ENCODE peak calls at places on chromosome 13, in six cellular contexts. A, B, I, W, O and H are unnamed samples.

GRCh38 chr13:35500071-35500595 is 23.6 kb upstream of the MAB21L1 start:
- DNase-seq in A (no peak), B (no peak), I (no peak), W (no peak), O (no peak), H (no peak)

GRCh38 chr13:33934936-33935510 is 117.1 kb downstream of the RFC3 start:
- DNase-seq in A (no peak), B (no peak), I (no peak), W (no peak), O (no peak), H (no peak)

GRCh38 chr13:113945857-113946408 is 27.9 kb downstream of the C13orf46 start:
- DNase-seq in A (no peak), B (no peak), I (no peak), W (no peak), O (no peak), H (no peak)

GRCh38 chr13:89750371-89750770 is 1597.1 kb upstream of the MIR17HG start:
- DNase-seq in A (no peak), B (no peak), I (peak), W (no peak), O (no peak), H (no peak)

GRCh38 chr13:24038846-24039330 is 121.6 kb upstream of the SPATA13 start:
- DNase-seq in A (no peak), B (peak), I (no peak), W (no peak), O (peak), H (peak)

GRCh38 chr13:45142440-45143345 is 22.4 kb downstream of the GTF2F2 start:
- DNase-seq in A (no peak), B (no peak), I (peak), W (no peak), O (no peak), H (no peak)

GRCh38 chr13:27791146-27791900 is 960 bp upstream of the GSX1 start:
- DNase-seq in A (no peak), B (no peak), I (no peak), W (no peak), O (no peak), H (no peak)

GRCh38 chr13:96984061-96984508 is 10.2 kb downstream of the OXGR1 start:
- DNase-seq in A (no peak), B (peak), I (no peak), W (no peak), O (no peak), H (peak)

GRCh38 chr13:90800082-90800746 is 547.3 kb upstream of the MIR17HG start:
- DNase-seq in A (peak), B (peak), I (peak), W (no peak), O (no peak), H (no peak)

GRCh38 chr13:91406619-91407018 is 8.2 kb downstream of the GPC5 start:
- DNase-seq in A (no peak), B (no peak), I (peak), W (no peak), O (peak), H (peak)

GRCh38 chr13:114110091-114110829 is 22.2 kb downstream of the RASA3 start:
- DNase-seq in A (peak), B (no peak), I (no peak), W (peak), O (peak), H (no peak)

GRCh38 chr13:74025369-74025768 is 108.8 kb downstream of the KLF12 start:
- DNase-seq in A (no peak), B (no peak), I (no peak), W (no peak), O (no peak), H (no peak)

GRCh38 chr13:54733639-54734038 is 1705.0 kb downstream of the OLFM4 start:
- DNase-seq in A (no peak), B (no peak), I (no peak), W (no peak), O (no peak), H (no peak)

GRCh38 chr13:93956416-93956815 is 523.1 kb downstream of the DCT start:
- DNase-seq in A (no peak), B (no peak), I (peak), W (no peak), O (peak), H (no peak)

GRCh38 chr13:22173605-22174004 is 502.7 kb downstream of the FGF9 start:
- DNase-seq in A (no peak), B (no peak), I (peak), W (no peak), O (peak), H (no peak)

GRCh38 chr13:50914848-50915247 is 5.3 kb downstream of the RNASEH2B start:
- DNase-seq in A (no peak), B (no peak), I (no peak), W (no peak), O (peak), H (no peak)

GRCh38 chr13:97435297-97435682 is 1.3 kb downstream of the RAP2A start:
- DNase-seq in A (no peak), B (no peak), I (no peak), W (no peak), O (no peak), H (no peak)

GRCh38 chr13:113371061-113371460 is 7.1 kb upstream of the GRTP1 start:
- DNase-seq in A (no peak), B (no peak), I (no peak), W (no peak), O (no peak), H (no peak)

GRCh38 chr13:73072501-73072900 is 13.7 kb downstream of the KLF5 start:
- DNase-seq in A (no peak), B (no peak), I (no peak), W (no peak), O (no peak), H (no peak)

GRCh38 chr13:76836311-76836710 is 49.9 kb downstream of the KCTD12 start:
- DNase-seq in A (no peak), B (no peak), I (peak), W (no peak), O (peak), H (no peak)

GRCh38 chr13:73059460-73060250 is 850 bp downstream of the KLF5 start:
- DNase-seq in A (peak), B (peak), I (no peak), W (peak), O (peak), H (no peak)

GRCh38 chr13:111964411-111965035 is 102.4 kb upstream of the SOX1 start:
- DNase-seq in A (no peak), B (no peak), I (no peak), W (no peak), O (no peak), H (no peak)

GRCh38 chr13:44810067-44810840 is 179.0 kb downstream of the NUFIP1 start:
- DNase-seq in A (no peak), B (peak), I (no peak), W (no peak), O (no peak), H (peak)

GRCh38 chr13:52788011-52788410 is 48.4 kb upstream of the CNMD start:
- DNase-seq in A (no peak), B (no peak), I (no peak), W (no peak), O (no peak), H (no peak)

GRCh38 chr13:92989301-92989700 is 237.3 kb upstream of the GPC6 start:
- DNase-seq in A (no peak), B (no peak), I (no peak), W (no peak), O (no peak), H (no peak)

GRCh38 chr13:43405457-43405856 is 381.3 kb downstream of the ENOX1 start:
- DNase-seq in A (no peak), B (no peak), I (peak), W (no peak), O (peak), H (no peak)

GRCh38 chr13:49021953-49022352 is 46.2 kb downstream of the FNDC3A start:
- DNase-seq in A (no peak), B (no peak), I (no peak), W (no peak), O (no peak), H (no peak)

GRCh38 chr13:108508263-108508662 is 121.1 kb upstream of the MYO16 start:
- DNase-seq in A (no peak), B (no peak), I (peak), W (no peak), O (no peak), H (peak)
- TF ChIP-seq CTCF in A (peak), B (peak), I (peak), W (no peak), O (peak), H (peak)

GRCh38 chr13:20840590-20840989 is 62.0 kb downstream of the XPO4 start:
- DNase-seq in A (no peak), B (no peak), I (no peak), W (no peak), O (no peak), H (no peak)
- TF ChIP-seq CTCF in A (no peak), B (no peak), I (no peak), W (no peak), O (no peak), H (no peak)

DNA sequence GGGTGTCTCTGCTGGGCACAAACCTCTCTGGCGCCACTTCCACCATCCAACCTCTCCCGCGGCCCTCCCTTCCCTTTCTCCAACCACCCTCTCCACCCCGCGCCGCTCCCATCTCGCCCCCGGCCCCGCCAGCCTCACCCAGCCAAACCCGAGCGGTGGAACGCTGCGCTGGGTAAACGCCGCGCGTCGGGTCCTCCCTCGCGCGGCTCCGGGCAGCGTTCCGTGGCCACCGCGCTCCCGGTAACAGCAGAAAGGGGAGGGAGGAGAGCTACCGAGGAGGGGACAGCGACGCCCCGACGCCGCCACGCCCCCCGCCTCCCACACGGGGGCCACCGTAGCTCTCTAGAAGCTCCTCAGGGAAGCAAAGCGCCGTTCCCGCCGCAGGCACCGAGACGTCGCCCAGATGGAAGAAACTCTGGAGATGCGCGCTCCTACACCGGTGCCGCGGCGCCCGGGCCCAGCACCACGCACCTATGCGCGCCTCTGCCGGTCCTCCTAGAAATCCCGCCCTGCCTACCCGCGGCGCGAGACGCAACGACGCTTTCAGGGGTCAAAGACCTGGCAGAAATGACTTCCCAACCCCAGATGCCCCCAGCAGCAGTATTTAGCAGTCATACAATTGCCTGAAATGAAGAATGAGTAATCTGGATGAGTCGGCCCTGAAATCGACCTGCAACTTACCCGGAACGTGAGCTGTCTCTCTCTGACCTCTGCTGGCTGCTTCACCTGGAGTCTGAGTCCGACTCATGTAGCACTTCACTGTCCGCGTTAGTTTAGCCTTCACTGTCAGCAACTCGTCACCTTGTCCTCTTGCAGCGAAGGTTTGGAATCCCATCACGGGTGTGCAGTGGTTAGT is at the start of gene RUBCNL:
- DNase-seq in A (peak), B (peak), I (peak), W (no peak), O (peak), H (peak)
- TF ChIP-seq CTCF in A (no peak), B (no peak), I (no peak), W (no peak), O (no peak), H (no peak)

DNA sequence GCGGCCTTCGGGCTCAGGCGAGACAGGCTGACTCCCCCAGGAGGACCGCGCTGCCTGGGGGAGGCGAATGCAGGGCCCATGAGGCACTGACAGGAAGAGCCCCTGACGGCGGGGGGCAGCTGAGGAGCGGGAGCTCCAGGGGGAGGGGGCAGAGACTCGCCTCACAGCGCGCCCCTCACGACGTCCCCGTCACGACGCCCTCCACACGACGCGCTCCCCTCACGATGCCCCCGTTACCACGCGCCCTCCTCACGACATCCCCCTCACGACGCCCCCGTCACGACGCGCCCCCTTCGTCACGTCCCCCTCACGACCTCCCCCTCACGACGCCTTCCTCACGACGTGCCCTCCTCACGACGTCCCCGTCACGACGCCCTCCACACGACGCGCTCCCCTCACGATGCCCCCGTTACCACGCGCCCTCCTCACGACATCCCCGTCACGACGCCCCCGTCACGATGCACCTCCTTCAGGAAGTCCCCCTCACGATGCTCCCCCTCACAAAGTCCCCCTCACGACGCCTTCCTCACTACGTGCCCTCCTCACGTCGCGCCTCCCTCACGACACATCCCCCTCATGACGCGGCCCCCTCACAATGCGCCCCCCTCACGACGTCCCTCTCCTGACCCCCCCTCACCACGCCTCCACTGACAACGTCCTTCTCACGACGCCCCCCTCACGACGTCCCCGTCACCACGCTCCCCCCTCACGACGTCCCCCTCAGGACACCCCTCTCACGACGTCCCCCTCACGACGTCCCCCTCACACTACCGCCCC is 99.6 kb downstream of the ING1 start:
- DNase-seq in A (peak), B (no peak), I (no peak), W (no peak), O (no peak), H (no peak)
- TF ChIP-seq CTCF in A (no peak), B (no peak), I (no peak), W (no peak), O (no peak), H (no peak)

DNA sequence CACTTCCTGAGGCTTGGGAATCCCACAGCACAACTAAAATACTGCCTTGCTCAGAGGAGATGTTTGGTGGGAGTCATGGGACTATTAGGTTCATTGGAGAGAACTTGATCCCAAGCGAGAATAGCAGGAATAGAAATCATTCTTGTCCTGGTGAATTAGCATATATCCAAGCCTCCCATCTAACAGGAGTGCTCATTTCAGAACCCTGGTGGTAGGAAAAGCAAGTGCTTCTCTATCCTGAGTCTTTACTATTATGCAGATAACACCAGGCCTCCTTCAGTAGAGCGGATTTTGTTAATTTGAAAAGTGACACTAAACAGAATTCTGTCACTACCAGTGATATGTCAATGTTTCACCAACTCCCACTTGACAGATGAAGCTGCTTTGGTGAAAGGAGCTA is 199.5 kb downstream of the ATP8A2 start:
- DNase-seq in A (no peak), B (no peak), I (no peak), W (no peak), O (no peak), H (no peak)
- TF ChIP-seq CTCF in A (no peak), B (no peak), I (no peak), W (no peak), O (no peak), H (no peak)

GRCh38 chr13:103188688-103189326 is 122.6 kb upstream of the SLC10A2 start:
- DNase-seq in A (no peak), B (no peak), I (peak), W (no peak), O (no peak), H (no peak)
- TF ChIP-seq CTCF in A (peak), B (peak), I (no peak), W (no peak), O (peak), H (no peak)

GRCh38 chr13:110816500-110816899 is 98.4 kb downstream of the ANKRD10 start:
- DNase-seq in A (no peak), B (no peak), I (no peak), W (no peak), O (no peak), H (no peak)

GRCh38 chr13:110818747-110819146 is 96.1 kb downstream of the ANKRD10 start:
- DNase-seq in A (no peak), B (no peak), I (no peak), W (no peak), O (no peak), H (no peak)

GRCh38 chr13:110820311-110820710 is 94.6 kb downstream of the ANKRD10 start:
- DNase-seq in A (no peak), B (no peak), I (no peak), W (no peak), O (no peak), H (no peak)

GRCh38 chr13:110817143-110817542 is 97.7 kb downstream of the ANKRD10 start:
- DNase-seq in A (no peak), B (no peak), I (no peak), W (no peak), O (no peak), H (no peak)

GRCh38 chr13:110819203-110820014 is 95.5 kb downstream of the ANKRD10 start:
- DNase-seq in A (peak), B (peak), I (peak), W (peak), O (peak), H (peak)
- TF ChIP-seq CTCF in A (peak), B (peak), I (peak), W (peak), O (peak), H (peak)

GRCh38 chr13:60655268-60655667 is 258.2 kb downstream of the TDRD3 start:
- DNase-seq in A (no peak), B (no peak), I (no peak), W (no peak), O (no peak), H (no peak)

DNA sequence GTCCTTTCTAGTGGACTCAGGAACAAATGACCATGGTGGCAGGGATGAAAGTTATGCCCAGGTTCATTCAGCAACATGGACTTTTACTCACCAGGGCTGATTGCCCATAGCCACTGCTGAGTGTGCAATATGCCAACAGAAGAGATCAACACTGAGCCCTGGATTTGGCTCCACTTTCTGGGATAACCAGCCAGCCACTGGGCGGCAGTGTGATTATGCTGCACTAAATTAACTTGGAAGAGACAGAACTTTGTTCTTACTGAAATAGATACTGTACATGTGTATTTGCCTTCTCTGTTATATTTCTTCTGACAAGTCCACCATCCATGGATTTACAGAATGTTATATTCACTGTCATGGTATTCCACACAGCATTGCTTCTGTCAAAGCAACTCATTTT is 257.4 kb downstream of the TDRD3 start:
- DNase-seq in A (peak), B (peak), I (peak), W (no peak), O (peak), H (no peak)
- TF ChIP-seq CTCF in A (peak), B (peak), I (peak), W (no peak), O (peak), H (no peak)

DNA sequence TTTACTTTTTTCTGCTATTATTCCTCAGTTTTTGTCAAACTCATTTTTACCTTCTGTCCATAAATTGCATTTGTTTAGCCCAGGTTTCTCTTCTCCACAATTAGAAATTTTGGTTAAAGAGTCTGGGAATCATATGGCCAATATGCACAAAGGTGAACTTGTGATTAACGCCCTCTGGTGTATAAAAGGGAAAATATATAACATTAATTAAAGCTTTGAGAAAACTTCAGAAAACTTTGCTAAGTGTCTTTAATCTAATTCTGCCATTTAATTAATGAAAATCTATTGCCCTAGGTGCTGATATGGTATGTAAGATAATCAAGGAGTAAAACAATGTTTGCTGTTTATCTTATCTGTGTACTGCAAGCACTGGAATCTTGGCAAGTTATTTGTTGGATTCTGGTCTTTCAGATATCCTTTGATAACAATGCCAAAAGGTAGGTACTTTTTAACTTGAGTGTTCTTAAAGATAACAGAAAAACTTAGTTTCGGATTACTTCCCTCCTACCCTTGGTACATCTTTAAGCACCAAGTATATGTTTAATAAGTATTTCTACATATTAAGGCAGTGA is 402.6 kb downstream of the SUCLA2 start:
- DNase-seq in A (no peak), B (no peak), I (peak), W (no peak), O (peak), H (no peak)
- TF ChIP-seq CTCF in A (peak), B (peak), I (peak), W (no peak), O (peak), H (no peak)

DNA sequence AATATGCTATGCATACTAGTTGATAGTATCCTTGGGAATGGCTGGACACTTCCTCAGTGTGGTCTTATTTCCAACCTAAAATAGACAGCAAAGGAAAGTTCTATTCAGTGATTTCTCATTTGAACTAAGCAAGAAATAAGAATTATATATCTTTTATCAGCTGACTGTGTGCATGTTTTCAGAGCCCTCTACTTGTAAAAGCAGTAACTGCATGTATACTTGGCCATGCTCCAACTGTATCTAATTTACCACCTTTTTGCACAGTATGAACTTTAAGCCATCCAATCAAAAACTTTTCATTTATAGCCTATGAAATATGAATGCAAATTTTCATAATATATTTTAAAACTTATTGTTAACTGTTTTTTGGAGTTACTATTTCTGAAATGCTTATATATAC is 136.4 kb upstream of the PCDH9 start:
- DNase-seq in A (no peak), B (no peak), I (peak), W (no peak), O (peak), H (no peak)
- TF ChIP-seq CTCF in A (no peak), B (no peak), I (no peak), W (no peak), O (peak), H (no peak)